ENCODE peak calls at places on chromosomes 12 and 14, in eight cellular contexts. G is psoas muscle, W is thyroid gland, M is HFF-Myc, T is GM20000, V is GM12865, Y is uterus, Z is BE2C. F is an unnamed sample.

GRCh38 chr12:6307521-6307920 is 3.0 kb upstream of the PLEKHG6 start:
- DNase-seq in T (peak; percentile 5), M (no peak), V (no peak), Z (no peak), Y (no peak), G (no peak), W (no peak), F (no peak)

GRCh38 chr12:109308534-109309440 is at the start of gene FOXN4:
- DNase-seq in Y (no peak), T (peak; percentile 23), Z (peak; percentile 55), M (no peak), G (no peak), V (no peak), W (no peak), F (no peak)

GRCh38 chr12:9721394-9722092 is 11.4 kb downstream of the CLECL1 start:
- DNase-seq in W (no peak), Y (no peak), T (peak; percentile 30), M (peak; percentile 4), Z (no peak), V (peak; percentile 85), G (no peak), F (no peak)

GRCh38 chr14:47917344-47917954 is 242.0 kb upstream of the MDGA2 start:
- DNase-seq in G (no peak), M (no peak), Y (no peak), W (peak; percentile 59), T (no peak), V (peak; percentile 6), Z (peak; percentile 47), F (peak; percentile 13)

GRCh38 chr14:36067428-36068187 is 108.9 kb downstream of the PTCSC3 start:
- DNase-seq in G (no peak), M (no peak), W (peak; percentile 52), T (no peak), Y (no peak), V (peak; percentile 42), Z (no peak), F (no peak)

GRCh38 chr12:75585309-75585708 is 73.9 kb upstream of the KRR1 start:
- DNase-seq in M (peak; percentile 59), Y (no peak), V (no peak), G (no peak), Z (no peak), T (no peak), W (no peak), F (no peak)

GRCh38 chr14:20417250-20418186 is 4.2 kb upstream of the TEP1 start:
- DNase-seq in G (no peak), V (no peak), Z (no peak), Y (no peak), W (no peak), M (no peak), T (no peak), F (no peak)

GRCh38 chr12:64403708-64404469 is at the start of gene XPOT:
- DNase-seq in T (peak; percentile 97), V (peak; percentile 99), M (peak; percentile 89), Z (peak; percentile 98), W (peak; percentile 95), Y (peak; percentile 90), G (peak; percentile 98), F (peak; percentile 97)

GRCh38 chr12:130468700-130469245 is 131.1 kb downstream of the PIWIL1 start:
- DNase-seq in T (no peak), G (peak; percentile 17), V (no peak), M (no peak), Y (no peak), W (no peak), Z (no peak), F (no peak)

GRCh38 chr12:72282721-72283120 is 10.6 kb downstream of the TRHDE start:
- DNase-seq in G (no peak), M (no peak), T (no peak), Y (no peak), V (no peak), Z (no peak), W (no peak), F (no peak)

GRCh38 chr12:79566452-79566851 is 124.3 kb downstream of the PAWR start:
- DNase-seq in G (no peak), Y (no peak), W (no peak), Z (no peak), M (no peak), V (no peak), T (no peak), F (peak; percentile 39)

GRCh38 chr12:6182279-6182898 is 17.8 kb upstream of the CD9 start:
- DNase-seq in T (no peak), Z (peak; percentile 69), Y (peak; percentile 85), W (peak; percentile 67), G (peak; percentile 64), M (peak; percentile 93), V (no peak), F (no peak)

GRCh38 chr14:99756796-99757195 is 36.4 kb upstream of the EML1 start:
- DNase-seq in M (no peak), W (no peak), V (no peak), G (no peak), Z (no peak), T (no peak), Y (peak; percentile 27), F (no peak)

GRCh38 chr14:72450473-72451044 is 443.3 kb downstream of the DPF3 start:
- DNase-seq in Y (no peak), V (no peak), M (no peak), Z (no peak), T (no peak), W (no peak), G (no peak), F (no peak)

GRCh38 chr12:42442888-42443287 is 116.9 kb downstream of the PPHLN1 start:
- DNase-seq in T (no peak), G (no peak), Y (no peak), W (no peak), Z (no peak), M (no peak), V (no peak), F (no peak)

GRCh38 chr12:103085541-103085940 is 128.1 kb downstream of the ASCL1 start:
- DNase-seq in V (peak; percentile 27), G (no peak), Y (no peak), M (no peak), Z (no peak), W (no peak), T (no peak), F (no peak)

GRCh38 chr12:114691810-114692557 is 8.0 kb upstream of the TBX3 start:
- DNase-seq in T (no peak), V (no peak), G (no peak), W (peak; percentile 61), Y (no peak), M (no peak), Z (no peak), F (no peak)

DNA sequence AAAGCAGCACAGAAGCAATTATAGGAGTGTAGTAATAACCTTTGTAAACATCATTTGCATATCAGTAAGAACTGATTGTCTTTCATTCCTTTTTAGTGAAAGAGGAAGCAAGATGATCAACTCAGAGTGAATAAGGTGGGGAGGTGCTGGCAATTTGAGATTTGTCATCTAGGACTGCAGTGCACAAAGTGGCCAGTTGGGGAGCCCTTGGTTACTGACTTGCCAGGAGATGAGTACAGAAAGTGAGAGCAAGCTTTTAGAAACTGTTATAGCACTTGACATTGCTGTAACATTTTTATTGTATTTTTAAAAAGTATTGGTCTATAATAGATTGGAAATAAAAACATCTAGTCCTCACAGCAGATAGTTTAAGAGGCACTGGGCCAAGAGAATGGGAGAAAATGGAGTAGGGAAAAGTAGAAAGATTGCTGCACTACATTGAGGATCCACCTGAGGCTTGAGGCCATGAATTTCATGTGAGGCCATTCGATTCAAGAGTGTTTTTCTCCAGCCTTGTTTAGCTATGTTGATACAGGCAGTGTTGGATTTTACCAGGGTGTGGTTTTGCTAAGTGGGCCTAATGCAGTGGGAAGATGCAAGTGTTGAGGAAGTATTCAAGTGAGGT is 98.2 kb downstream of the SNAPC1 start:
- DNase-seq in M (peak; percentile 12), G (no peak), Z (peak; percentile 56), Y (no peak), W (peak; percentile 59), V (peak; percentile 77), T (peak; percentile 81), F (peak; percentile 65)
- TF ChIP-seq CTCF in M (peak; percentile 80), G (peak; percentile 42), Z (peak; percentile 88), Y (peak; percentile 31), W (peak; percentile 54), V (peak; percentile 87), T (peak; percentile 51), F (peak; percentile 61)

DNA sequence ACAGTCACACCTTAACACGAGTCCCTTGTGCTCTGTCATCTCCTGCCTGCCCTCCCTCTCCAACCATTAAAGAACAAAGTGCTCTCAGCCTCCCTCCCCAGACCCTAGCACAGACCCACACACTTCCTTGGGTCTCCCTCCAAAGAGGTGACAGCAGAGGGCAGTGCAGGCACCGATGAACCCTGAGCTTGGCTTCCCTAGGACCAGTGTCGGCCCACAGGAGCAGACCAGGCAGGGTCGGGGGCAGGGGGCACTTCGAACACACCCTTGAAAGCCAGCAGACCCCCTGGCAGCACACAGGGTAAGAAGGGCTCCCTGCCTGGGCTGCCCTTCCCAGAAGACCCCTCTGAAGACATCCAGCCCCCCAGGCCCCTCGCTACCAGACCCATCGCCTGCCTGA is 7.0 kb downstream of the CDK2AP1 start:
- DNase-seq in V (peak; percentile 42), T (peak; percentile 48), M (no peak), G (no peak), Z (peak; percentile 44), W (no peak), Y (no peak), F (no peak)
- TF ChIP-seq CTCF in V (peak; percentile 31), T (no peak), M (peak; percentile 20), G (no peak), Z (peak; percentile 50), W (no peak), Y (no peak), F (no peak)

DNA sequence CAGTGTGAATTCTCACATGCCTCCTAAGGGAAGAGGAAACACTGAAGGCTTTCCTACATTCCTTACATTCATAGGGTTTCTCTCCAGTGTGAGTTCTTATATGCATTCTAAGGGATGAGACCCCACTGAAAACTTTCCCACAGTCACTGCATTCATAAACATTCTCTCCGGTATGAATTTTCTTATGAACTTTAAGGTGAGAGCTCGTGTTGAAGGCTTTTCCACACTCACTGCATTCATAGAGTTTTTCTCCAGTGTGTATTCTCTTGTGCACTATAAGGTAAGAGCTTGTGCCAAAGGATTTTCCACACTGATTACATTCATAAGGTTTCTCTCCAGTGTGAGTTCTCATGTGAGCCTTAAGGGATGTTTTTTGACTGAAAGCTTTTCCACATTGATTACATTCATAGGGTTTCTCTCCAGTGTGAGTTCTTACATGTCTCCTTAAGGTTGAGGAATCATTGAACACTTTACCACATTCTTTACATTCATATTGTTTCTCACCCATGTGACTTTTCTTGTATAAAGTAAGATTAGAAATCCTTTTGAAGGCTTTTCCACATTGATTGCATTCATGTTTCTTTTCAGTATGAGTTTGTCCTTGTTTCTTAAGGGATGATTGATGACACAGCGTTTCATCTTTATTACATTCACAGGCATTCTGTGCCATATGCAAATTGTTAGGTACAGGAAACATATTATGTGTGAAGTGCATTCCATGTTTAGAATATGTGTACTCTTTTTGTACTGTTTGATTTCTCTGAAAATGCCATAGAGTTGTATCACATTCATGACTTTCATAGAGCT is 9.5 kb downstream of the ZNF891 start:
- DNase-seq in T (no peak), W (no peak), Z (no peak), G (no peak), Y (no peak), M (no peak), V (no peak), F (no peak)
- TF ChIP-seq CTCF in T (no peak), W (no peak), Z (no peak), G (no peak), Y (no peak), M (no peak), V (no peak), F (no peak)

DNA sequence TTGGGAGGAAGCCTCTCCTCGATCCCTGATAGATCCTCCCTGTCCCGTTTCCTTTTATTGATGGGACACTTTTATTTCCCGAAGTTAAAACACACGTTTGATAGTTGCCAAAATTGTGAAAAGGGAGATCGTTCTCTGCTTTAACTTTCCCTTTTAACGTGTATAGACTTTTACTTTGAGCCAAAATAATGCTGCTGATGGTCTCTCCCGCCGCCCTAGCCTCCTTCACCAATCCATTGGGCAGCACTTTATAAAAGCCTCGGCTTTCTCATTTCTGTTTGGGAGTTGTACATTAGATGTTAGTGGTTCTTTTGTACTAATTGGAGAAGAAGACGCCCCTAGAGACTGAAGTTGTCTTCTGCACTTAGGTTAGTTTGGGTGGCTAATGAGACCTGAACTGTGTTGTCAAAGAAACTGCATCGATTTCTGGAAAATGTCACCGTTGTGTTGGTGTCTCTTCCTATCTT is 1.4 kb downstream of the TMTC2 start:
- DNase-seq in V (peak; percentile 41), Z (no peak), W (no peak), Y (no peak), G (no peak), M (no peak), T (peak; percentile 17), F (no peak)
- TF ChIP-seq CTCF in V (no peak), Z (no peak), W (no peak), Y (no peak), G (no peak), M (no peak), T (no peak), F (no peak)